ENCODE peak calls at places on chromosomes 13 and 19, in seven cellular contexts. One of them, this sample, is unnamed.
A peak's percentile ranks its signal among the peaks of the same experiment; 100 is the strongest.

GRCh38 chr19:31770220-31770619 is 421.0 kb upstream of the TSHZ3 start:
- DNase-seq in GM03348: no peak
- DNase-seq in NCI-H1105 treated with DMSO at 0.1 percent for 48 hours: no peak
- DNase-seq in NCI-H1694: no peak
- DNase-seq in lung: no peak
- DNase-seq in iris pigment epithelial cell: no peak
- DNase-seq in astrocyte of the spinal cord: no peak
- DNase-seq in this sample: no peak

GRCh38 chr19:58346961-58347929 is 6.0 kb downstream of the A1BG start:
- DNase-seq in astrocyte of the spinal cord: peak; percentile 73
- DNase-seq in GM03348: peak; percentile 98
- DNase-seq in iris pigment epithelial cell: peak; percentile 75
- DNase-seq in NCI-H1694: peak; percentile 52
- DNase-seq in NCI-H1105 treated with DMSO at 0.1 percent for 48 hours: peak; percentile 14
- DNase-seq in lung: peak; percentile 55
- DNase-seq in this sample: peak; percentile 52

GRCh38 chr19:41427647-41428480 is 690 bp upstream of the B3GNT8 start:
- DNase-seq in GM03348: peak; percentile 65
- DNase-seq in astrocyte of the spinal cord: no peak
- DNase-seq in NCI-H1105 treated with DMSO at 0.1 percent for 48 hours: peak; percentile 84
- DNase-seq in NCI-H1694: peak; percentile 39
- DNase-seq in iris pigment epithelial cell: peak; percentile 38
- DNase-seq in lung: peak; percentile 61
- DNase-seq in this sample: peak; percentile 50

GRCh38 chr13:50127726-50128291 is 112.6 kb downstream of the KCNRG start:
- DNase-seq in iris pigment epithelial cell: no peak
- DNase-seq in NCI-H1105 treated with DMSO at 0.1 percent for 48 hours: no peak
- DNase-seq in GM03348: no peak
- DNase-seq in lung: no peak
- DNase-seq in NCI-H1694: no peak
- DNase-seq in astrocyte of the spinal cord: no peak
- DNase-seq in this sample: no peak

GRCh38 chr13:82634946-82635345 is 1247.3 kb downstream of the SLITRK1 start:
- DNase-seq in lung: no peak
- DNase-seq in NCI-H1105 treated with DMSO at 0.1 percent for 48 hours: no peak
- DNase-seq in NCI-H1694: no peak
- DNase-seq in iris pigment epithelial cell: peak; percentile 25
- DNase-seq in GM03348: peak; percentile 2
- DNase-seq in astrocyte of the spinal cord: no peak
- DNase-seq in this sample: no peak

GRCh38 chr13:101681834-101682233 is 229.4 kb downstream of the ITGBL1 start:
- DNase-seq in GM03348: no peak
- DNase-seq in NCI-H1694: no peak
- DNase-seq in iris pigment epithelial cell: peak; percentile 59
- DNase-seq in lung: no peak
- DNase-seq in NCI-H1105 treated with DMSO at 0.1 percent for 48 hours: no peak
- DNase-seq in astrocyte of the spinal cord: peak; percentile 27
- DNase-seq in this sample: no peak

GRCh38 chr19:2271516-2272103 is 10.4 kb downstream of the PEAK3 start:
- DNase-seq in iris pigment epithelial cell: peak; percentile 93
- DNase-seq in astrocyte of the spinal cord: peak; percentile 55
- DNase-seq in NCI-H1694: no peak
- DNase-seq in NCI-H1105 treated with DMSO at 0.1 percent for 48 hours: no peak
- DNase-seq in lung: peak; percentile 32
- DNase-seq in GM03348: peak; percentile 75
- DNase-seq in this sample: no peak

GRCh38 chr13:37701306-37701705 is 102.7 kb upstream of the POSTN start:
- DNase-seq in lung: no peak
- DNase-seq in GM03348: peak; percentile 36
- DNase-seq in iris pigment epithelial cell: peak; percentile 71
- DNase-seq in NCI-H1105 treated with DMSO at 0.1 percent for 48 hours: no peak
- DNase-seq in astrocyte of the spinal cord: peak; percentile 29
- DNase-seq in NCI-H1694: no peak
- DNase-seq in this sample: no peak

GRCh38 chr13:70484931-70485330 is 376.7 kb upstream of the KLHL1 start:
- DNase-seq in NCI-H1105 treated with DMSO at 0.1 percent for 48 hours: no peak
- DNase-seq in lung: no peak
- DNase-seq in GM03348: no peak
- DNase-seq in NCI-H1694: no peak
- DNase-seq in astrocyte of the spinal cord: no peak
- DNase-seq in iris pigment epithelial cell: no peak
- DNase-seq in this sample: no peak

GRCh38 chr19:46297700-46298476 is 1.0 kb downstream of the HIF3A start:
- DNase-seq in NCI-H1694: peak; percentile 59
- DNase-seq in GM03348: no peak
- DNase-seq in iris pigment epithelial cell: peak; percentile 83
- DNase-seq in astrocyte of the spinal cord: peak; percentile 40
- DNase-seq in lung: peak; percentile 71
- DNase-seq in NCI-H1105 treated with DMSO at 0.1 percent for 48 hours: no peak
- DNase-seq in this sample: no peak

GRCh38 chr13:80955487-80955886 is 614.6 kb upstream of the SPRY2 start:
- DNase-seq in NCI-H1694: no peak
- DNase-seq in astrocyte of the spinal cord: peak; percentile 6
- DNase-seq in GM03348: no peak
- DNase-seq in lung: no peak
- DNase-seq in iris pigment epithelial cell: peak; percentile 43
- DNase-seq in NCI-H1105 treated with DMSO at 0.1 percent for 48 hours: no peak
- DNase-seq in this sample: no peak

GRCh38 chr19:41967056-41967783 is 8.1 kb upstream of the RABAC1 start:
- DNase-seq in NCI-H1694: no peak
- DNase-seq in lung: no peak
- DNase-seq in iris pigment epithelial cell: no peak
- DNase-seq in GM03348: no peak
- DNase-seq in astrocyte of the spinal cord: no peak
- DNase-seq in NCI-H1105 treated with DMSO at 0.1 percent for 48 hours: no peak
- DNase-seq in this sample: no peak

GRCh38 chr19:17797397-17798201 is 2.7 kb downstream of the B3GNT3 start:
- DNase-seq in lung: no peak
- DNase-seq in astrocyte of the spinal cord: no peak
- DNase-seq in NCI-H1694: no peak
- DNase-seq in GM03348: no peak
- DNase-seq in NCI-H1105 treated with DMSO at 0.1 percent for 48 hours: no peak
- DNase-seq in iris pigment epithelial cell: no peak
- DNase-seq in this sample: no peak

This sample was measured in activated gamma-delta T cell treated with anti-CD3 and anti-CD28 coated beads, Interleukin-2, amount 50 U/mL, for 16 hours.